ENCODE peak calls at places on chromosomes 16 and 17, in eight cellular contexts. W is EL, R is prostate gland, S is Calu3, Q is hypothalamus, H is HS-5, C is A549, N is tibial nerve. U is an unnamed sample.

GRCh38 chr17:10019941-10020403 is 114.9 kb upstream of the RCVRN start:
- DNase-seq in W (no peak), R (no peak), S (no peak), Q (no peak), H (no peak), C (no peak), N (no peak), U (no peak)

GRCh38 chr16:55911616-55912015 is 36.4 kb upstream of the CES5A start:
- DNase-seq in W (no peak), R (no peak), S (no peak), Q (no peak), H (no peak), C (no peak), N (no peak), U (no peak)

GRCh38 chr17:77445908-77446535 is 305.3 kb downstream of the SEC14L1 start:
- DNase-seq in W (no peak), R (no peak), S (peak), Q (no peak), H (no peak), C (no peak), N (no peak), U (no peak)

GRCh38 chr17:75821552-75821951 is 22.7 kb downstream of the UNC13D start:
- DNase-seq in W (no peak), R (no peak), S (no peak), Q (no peak), H (no peak), C (no peak), N (no peak), U (no peak)

GRCh38 chr16:21277927-21278706 is at the start of gene CRYM:
- DNase-seq in W (peak), R (peak), S (peak), Q (no peak), H (no peak), C (peak), N (no peak), U (peak)

GRCh38 chr17:42165751-42166150 is 11.0 kb upstream of the RAB5C start:
- DNase-seq in W (no peak), R (no peak), S (no peak), Q (no peak), H (no peak), C (no peak), N (no peak), U (no peak)

GRCh38 chr16:29170393-29171239 is 185.8 kb downstream of the LAT start:
- DNase-seq in W (no peak), R (no peak), S (no peak), Q (no peak), H (no peak), C (no peak), N (no peak), U (no peak)

GRCh38 chr16:58591083-58591482 is 38.5 kb downstream of the CNOT1 start:
- DNase-seq in W (no peak), R (no peak), S (no peak), Q (no peak), H (no peak), C (no peak), N (no peak), U (no peak)

GRCh38 chr16:88700636-88701482 is 5.3 kb downstream of the RNF166 start:
- DNase-seq in W (peak), R (peak), S (no peak), Q (peak), H (no peak), C (no peak), N (peak), U (peak)

GRCh38 chr16:58032710-58033293 is 7.2 kb downstream of the MMP15 start:
- DNase-seq in W (no peak), R (no peak), S (peak), Q (peak), H (no peak), C (no peak), N (no peak), U (peak)

GRCh38 chr16:54006693-54007092 is 279.9 kb downstream of the IRX3 start:
- DNase-seq in W (no peak), R (no peak), S (no peak), Q (no peak), H (no peak), C (no peak), N (no peak), U (no peak)

GRCh38 chr17:44779211-44780025 is 20.6 kb downstream of the ADAM11 start:
- DNase-seq in W (peak), R (peak), S (peak), Q (peak), H (no peak), C (peak), N (peak), U (peak)

GRCh38 chr16:29898786-29899515 is 399 bp downstream of the SEZ6L2 start:
- DNase-seq in W (no peak), R (no peak), S (peak), Q (no peak), H (peak), C (no peak), N (no peak), U (no peak)

GRCh38 chr17:40399185-40399584 is 18.5 kb downstream of the TOP2A start:
- DNase-seq in W (peak), R (no peak), S (no peak), Q (no peak), H (no peak), C (peak), N (no peak), U (no peak)

GRCh38 chr16:83973077-83973476 is 5.0 kb downstream of the NECAB2 start:
- DNase-seq in W (no peak), R (no peak), S (no peak), Q (no peak), H (no peak), C (no peak), N (no peak), U (no peak)

GRCh38 chr17:145671-146541 is 8.5 kb downstream of the SCGB1C2 start:
- DNase-seq in W (no peak), R (peak), S (no peak), Q (no peak), H (no peak), C (no peak), N (peak), U (no peak)

GRCh38 chr16:89958068-89958467 is 9.5 kb downstream of the DEF8 start:
- DNase-seq in W (peak), R (no peak), S (peak), Q (no peak), H (no peak), C (peak), N (no peak), U (no peak)

GRCh38 chr17:40122466-40122943 is 734 bp downstream of the MSL1 start:
- DNase-seq in W (peak), R (no peak), S (peak), Q (no peak), H (no peak), C (peak), N (no peak), U (peak)

GRCh38 chr17:65531508-65532431 is 29.7 kb downstream of the AXIN2 start:
- DNase-seq in W (peak), R (peak), S (no peak), Q (no peak), H (no peak), C (no peak), N (peak), U (peak)

GRCh38 chr16:6177781-6178180 is 1080.2 kb upstream of the EEF2KMT start:
- DNase-seq in W (no peak), R (no peak), S (no peak), Q (no peak), H (no peak), C (no peak), N (no peak), U (no peak)

GRCh38 chr17:19728114-19728495 is 11.7 kb upstream of the SLC47A2 start:
- DNase-seq in W (peak), R (peak), S (peak), Q (peak), H (no peak), C (peak), N (peak), U (peak)

GRCh38 chr16:46632778-46633733 is 11.9 kb upstream of the SHCBP1 start:
- DNase-seq in W (no peak), R (no peak), S (no peak), Q (no peak), H (no peak), C (no peak), N (no peak), U (no peak)

GRCh38 chr16:22317001-22317530 is 19.9 kb downstream of the POLR3E start:
- DNase-seq in W (no peak), R (no peak), S (no peak), Q (no peak), H (no peak), C (no peak), N (no peak), U (no peak)

GRCh38 chr16:3810818-3811217 is 69.7 kb downstream of the CREBBP start:
- DNase-seq in W (no peak), R (no peak), S (no peak), Q (no peak), H (no peak), C (no peak), N (no peak), U (no peak)

GRCh38 chr16:66388350-66389139 is 22.1 kb downstream of the CDH5 start:
- DNase-seq in W (no peak), R (no peak), S (no peak), Q (no peak), H (no peak), C (no peak), N (no peak), U (no peak)

GRCh38 chr17:76131692-76132573 is 9.1 kb downstream of the FOXJ1 start:
- DNase-seq in W (no peak), R (peak), S (no peak), Q (no peak), H (no peak), C (no peak), N (no peak), U (no peak)

GRCh38 chr16:17334096-17334495 is 136.7 kb downstream of the XYLT1 start:
- DNase-seq in W (peak), R (no peak), S (no peak), Q (no peak), H (peak), C (no peak), N (no peak), U (no peak)

GRCh38 chr16:46817961-46818360 is 13.0 kb downstream of the C16orf87 start:
- DNase-seq in W (peak), R (no peak), S (no peak), Q (no peak), H (no peak), C (no peak), N (no peak), U (no peak)

GRCh38 chr16:24124291-24124690 is 131.8 kb upstream of the CACNG3 start:
- DNase-seq in W (no peak), R (no peak), S (no peak), Q (no peak), H (no peak), C (no peak), N (no peak), U (no peak)

GRCh38 chr16:88570691-88571092 is 489 bp downstream of the ZC3H18 start:
- DNase-seq in W (peak), R (no peak), S (no peak), Q (no peak), H (no peak), C (no peak), N (no peak), U (no peak)

GRCh38 chr17:2724783-2725164 is 13.2 kb upstream of the CLUH start:
- DNase-seq in W (peak), R (no peak), S (peak), Q (no peak), H (no peak), C (peak), N (no peak), U (no peak)

U was measured in body of pancreas.